ENCODE peak calls at places on chromosomes 2 and 18, in nine cellular contexts. One of them, this sample, is unnamed.

GRCh38 chr18:25102657-25103056 is 249.3 kb downstream of the ZNF521 start:
- DNase-seq in activated T-cell treated with anti-CD3 and anti-CD28 coated beads for 48 hours: no peak
- DNase-seq in HT1080: no peak
- DNase-seq in H7: no peak
- DNase-seq in AG10803: peak; percentile 3
- DNase-seq in naive B cell: no peak
- DNase-seq in pons: no peak
- DNase-seq in SW480: no peak
- DNase-seq in GM10248: no peak
- DNase-seq in this sample: no peak

GRCh38 chr2:111178730-111179405 is 58.2 kb downstream of the BCL2L11 start:
- DNase-seq in activated T-cell treated with anti-CD3 and anti-CD28 coated beads for 48 hours: no peak
- DNase-seq in HT1080: peak; percentile 66
- DNase-seq in H7: no peak
- DNase-seq in AG10803: peak; percentile 10
- DNase-seq in naive B cell: no peak
- DNase-seq in pons: no peak
- DNase-seq in SW480: peak; percentile 63
- DNase-seq in GM10248: no peak
- DNase-seq in this sample: no peak

GRCh38 chr2:112891333-112891950 is 19.5 kb upstream of the IL37 start:
- DNase-seq in activated T-cell treated with anti-CD3 and anti-CD28 coated beads for 48 hours: no peak
- DNase-seq in HT1080: peak; percentile 35
- DNase-seq in H7: no peak
- DNase-seq in AG10803: no peak
- DNase-seq in naive B cell: no peak
- DNase-seq in pons: no peak
- DNase-seq in SW480: peak; percentile 80
- DNase-seq in GM10248: no peak
- DNase-seq in this sample: no peak

GRCh38 chr18:21598726-21599584 is 1.5 kb downstream of the ESCO1 start:
- DNase-seq in activated T-cell treated with anti-CD3 and anti-CD28 coated beads for 48 hours: no peak
- DNase-seq in HT1080: no peak
- DNase-seq in H7: no peak
- DNase-seq in AG10803: no peak
- DNase-seq in naive B cell: no peak
- DNase-seq in pons: no peak
- DNase-seq in SW480: peak; percentile 10
- DNase-seq in GM10248: no peak
- DNase-seq in this sample: no peak

GRCh38 chr2:71602115-71602495 is 148.7 kb downstream of the DYSF start:
- DNase-seq in activated T-cell treated with anti-CD3 and anti-CD28 coated beads for 48 hours: no peak
- DNase-seq in HT1080: no peak
- DNase-seq in H7: no peak
- DNase-seq in AG10803: no peak
- DNase-seq in naive B cell: no peak
- DNase-seq in pons: no peak
- DNase-seq in SW480: no peak
- DNase-seq in GM10248: no peak
- DNase-seq in this sample: no peak

GRCh38 chr2:23283653-23284052 is 101.3 kb upstream of the KLHL29 start:
- DNase-seq in activated T-cell treated with anti-CD3 and anti-CD28 coated beads for 48 hours: no peak
- DNase-seq in HT1080: peak; percentile 48
- DNase-seq in H7: no peak
- DNase-seq in AG10803: peak; percentile 37
- DNase-seq in naive B cell: no peak
- DNase-seq in pons: no peak
- DNase-seq in SW480: peak; percentile 48
- DNase-seq in GM10248: no peak
- DNase-seq in this sample: peak; percentile 15

GRCh38 chr2:234289789-234290188 is 207.1 kb downstream of the ARL4C start:
- DNase-seq in activated T-cell treated with anti-CD3 and anti-CD28 coated beads for 48 hours: no peak
- DNase-seq in HT1080: peak; percentile 89
- DNase-seq in H7: no peak
- DNase-seq in AG10803: peak; percentile 87
- DNase-seq in naive B cell: no peak
- DNase-seq in pons: no peak
- DNase-seq in SW480: no peak
- DNase-seq in GM10248: no peak
- DNase-seq in this sample: peak; percentile 92

GRCh38 chr2:223217373-223217772 is 165.4 kb downstream of the KCNE4 start:
- DNase-seq in activated T-cell treated with anti-CD3 and anti-CD28 coated beads for 48 hours: no peak
- DNase-seq in HT1080: no peak
- DNase-seq in H7: no peak
- DNase-seq in AG10803: no peak
- DNase-seq in naive B cell: no peak
- DNase-seq in pons: no peak
- DNase-seq in SW480: no peak
- DNase-seq in GM10248: no peak
- DNase-seq in this sample: no peak

GRCh38 chr2:171176516-171176915 is 15.8 kb upstream of the TLK1 start:
- DNase-seq in activated T-cell treated with anti-CD3 and anti-CD28 coated beads for 48 hours: no peak
- DNase-seq in HT1080: no peak
- DNase-seq in H7: no peak
- DNase-seq in AG10803: no peak
- DNase-seq in naive B cell: no peak
- DNase-seq in pons: no peak
- DNase-seq in SW480: no peak
- DNase-seq in GM10248: no peak
- DNase-seq in this sample: no peak

GRCh38 chr2:36565712-36566111 is 32.3 kb downstream of the FEZ2 start:
- DNase-seq in activated T-cell treated with anti-CD3 and anti-CD28 coated beads for 48 hours: no peak
- DNase-seq in HT1080: no peak
- DNase-seq in H7: no peak
- DNase-seq in AG10803: no peak
- DNase-seq in naive B cell: no peak
- DNase-seq in pons: no peak
- DNase-seq in SW480: no peak
- DNase-seq in GM10248: no peak
- DNase-seq in this sample: no peak

GRCh38 chr2:56130463-56131070 is 53.2 kb upstream of the CCDC85A start:
- DNase-seq in activated T-cell treated with anti-CD3 and anti-CD28 coated beads for 48 hours: no peak
- DNase-seq in HT1080: peak; percentile 38
- DNase-seq in H7: peak; percentile 22
- DNase-seq in AG10803: peak; percentile 60
- DNase-seq in naive B cell: no peak
- DNase-seq in pons: peak; percentile 48
- DNase-seq in SW480: peak; percentile 31
- DNase-seq in GM10248: no peak
- DNase-seq in this sample: peak; percentile 70

GRCh38 chr2:219418155-219418569 is at the start of gene DES:
- DNase-seq in activated T-cell treated with anti-CD3 and anti-CD28 coated beads for 48 hours: no peak
- DNase-seq in HT1080: no peak
- DNase-seq in H7: peak; percentile 82
- DNase-seq in AG10803: no peak
- DNase-seq in naive B cell: no peak
- DNase-seq in pons: no peak
- DNase-seq in SW480: no peak
- DNase-seq in GM10248: no peak
- DNase-seq in this sample: no peak

GRCh38 chr2:203014456-203015199 is at the start of gene NBEAL1:
- DNase-seq in activated T-cell treated with anti-CD3 and anti-CD28 coated beads for 48 hours: peak; percentile 99
- DNase-seq in HT1080: peak; percentile 99
- DNase-seq in H7: peak; percentile 97
- DNase-seq in AG10803: peak; percentile 98
- DNase-seq in naive B cell: peak; percentile 98
- DNase-seq in pons: peak; percentile 99
- DNase-seq in SW480: peak; percentile 95
- DNase-seq in GM10248: peak; percentile 96
- DNase-seq in this sample: peak; percentile 99

GRCh38 chr2:214542866-214543265 is 132.0 kb downstream of the VWC2L start:
- DNase-seq in activated T-cell treated with anti-CD3 and anti-CD28 coated beads for 48 hours: no peak
- DNase-seq in HT1080: peak; percentile 58
- DNase-seq in H7: no peak
- DNase-seq in AG10803: peak; percentile 14
- DNase-seq in naive B cell: no peak
- DNase-seq in pons: no peak
- DNase-seq in SW480: no peak
- DNase-seq in GM10248: no peak
- DNase-seq in this sample: no peak

GRCh38 chr2:232865165-232865564 is 4.9 kb upstream of the SNORC start:
- DNase-seq in activated T-cell treated with anti-CD3 and anti-CD28 coated beads for 48 hours: no peak
- DNase-seq in HT1080: no peak
- DNase-seq in H7: no peak
- DNase-seq in AG10803: no peak
- DNase-seq in naive B cell: no peak
- DNase-seq in pons: no peak
- DNase-seq in SW480: no peak
- DNase-seq in GM10248: no peak
- DNase-seq in this sample: no peak

GRCh38 chr18:1914489-1914888 is 656.8 kb downstream of the METTL4 start:
- DNase-seq in activated T-cell treated with anti-CD3 and anti-CD28 coated beads for 48 hours: no peak
- DNase-seq in HT1080: peak; percentile 25
- DNase-seq in H7: no peak
- DNase-seq in AG10803: no peak
- DNase-seq in naive B cell: no peak
- DNase-seq in pons: no peak
- DNase-seq in SW480: peak; percentile 39
- DNase-seq in GM10248: no peak
- DNase-seq in this sample: peak; percentile 18

GRCh38 chr18:56089607-56090258 is 501.7 kb upstream of the TCF4 start:
- DNase-seq in activated T-cell treated with anti-CD3 and anti-CD28 coated beads for 48 hours: no peak
- DNase-seq in HT1080: no peak
- DNase-seq in H7: no peak
- DNase-seq in AG10803: no peak
- DNase-seq in naive B cell: peak; percentile 45
- DNase-seq in pons: peak; percentile 53
- DNase-seq in SW480: no peak
- DNase-seq in GM10248: no peak
- DNase-seq in this sample: no peak

GRCh38 chr18:78893396-78894305 is 86.0 kb upstream of the SALL3 start:
- DNase-seq in activated T-cell treated with anti-CD3 and anti-CD28 coated beads for 48 hours: no peak
- DNase-seq in HT1080: no peak
- DNase-seq in H7: no peak
- DNase-seq in AG10803: no peak
- DNase-seq in naive B cell: no peak
- DNase-seq in pons: no peak
- DNase-seq in SW480: no peak
- DNase-seq in GM10248: no peak
- DNase-seq in this sample: no peak

GRCh38 chr2:219404954-219405353 is 13.2 kb upstream of the DES start:
- DNase-seq in activated T-cell treated with anti-CD3 and anti-CD28 coated beads for 48 hours: no peak
- DNase-seq in HT1080: no peak
- DNase-seq in H7: peak; percentile 87
- DNase-seq in AG10803: no peak
- DNase-seq in naive B cell: no peak
- DNase-seq in pons: no peak
- DNase-seq in SW480: no peak
- DNase-seq in GM10248: no peak
- DNase-seq in this sample: no peak

GRCh38 chr2:241130316-241130715 is 19.0 kb downstream of the PASK start:
- DNase-seq in activated T-cell treated with anti-CD3 and anti-CD28 coated beads for 48 hours: no peak
- DNase-seq in HT1080: no peak
- DNase-seq in H7: no peak
- DNase-seq in AG10803: no peak
- DNase-seq in naive B cell: no peak
- DNase-seq in pons: no peak
- DNase-seq in SW480: no peak
- DNase-seq in GM10248: no peak
- DNase-seq in this sample: no peak

GRCh38 chr2:73700111-73700510 is 37.0 kb downstream of the TPRKB start:
- DNase-seq in activated T-cell treated with anti-CD3 and anti-CD28 coated beads for 48 hours: no peak
- DNase-seq in HT1080: no peak
- DNase-seq in H7: no peak
- DNase-seq in AG10803: peak; percentile 4
- DNase-seq in naive B cell: no peak
- DNase-seq in pons: peak; percentile 35
- DNase-seq in SW480: no peak
- DNase-seq in GM10248: no peak
- DNase-seq in this sample: no peak

GRCh38 chr2:62529758-62530157 is 23.8 kb upstream of the TMEM17 start:
- DNase-seq in activated T-cell treated with anti-CD3 and anti-CD28 coated beads for 48 hours: no peak
- DNase-seq in HT1080: no peak
- DNase-seq in H7: no peak
- DNase-seq in AG10803: no peak
- DNase-seq in naive B cell: no peak
- DNase-seq in pons: no peak
- DNase-seq in SW480: no peak
- DNase-seq in GM10248: no peak
- DNase-seq in this sample: no peak

GRCh38 chr18:2096581-2096980 is 474.7 kb downstream of the METTL4 start:
- DNase-seq in activated T-cell treated with anti-CD3 and anti-CD28 coated beads for 48 hours: no peak
- DNase-seq in HT1080: no peak
- DNase-seq in H7: no peak
- DNase-seq in AG10803: peak; percentile 2
- DNase-seq in naive B cell: no peak
- DNase-seq in pons: no peak
- DNase-seq in SW480: no peak
- DNase-seq in GM10248: no peak
- DNase-seq in this sample: peak; percentile 22

GRCh38 chr2:239523147-239523943 is 122.5 kb upstream of the HDAC4 start:
- DNase-seq in activated T-cell treated with anti-CD3 and anti-CD28 coated beads for 48 hours: no peak
- DNase-seq in HT1080: no peak
- DNase-seq in H7: peak; percentile 49
- DNase-seq in AG10803: no peak
- DNase-seq in naive B cell: no peak
- DNase-seq in pons: no peak
- DNase-seq in SW480: no peak
- DNase-seq in GM10248: no peak
- DNase-seq in this sample: no peak

GRCh38 chr2:161992526-161992925 is 81.5 kb downstream of the DPP4 start:
- DNase-seq in activated T-cell treated with anti-CD3 and anti-CD28 coated beads for 48 hours: peak; percentile 27
- DNase-seq in HT1080: peak; percentile 33
- DNase-seq in H7: no peak
- DNase-seq in AG10803: no peak
- DNase-seq in naive B cell: no peak
- DNase-seq in pons: no peak
- DNase-seq in SW480: no peak
- DNase-seq in GM10248: no peak
- DNase-seq in this sample: no peak

GRCh38 chr2:42566837-42567251 is 1.6 kb upstream of the MTA3 start:
- DNase-seq in activated T-cell treated with anti-CD3 and anti-CD28 coated beads for 48 hours: no peak
- DNase-seq in HT1080: no peak
- DNase-seq in H7: no peak
- DNase-seq in AG10803: no peak
- DNase-seq in naive B cell: no peak
- DNase-seq in pons: no peak
- DNase-seq in SW480: no peak
- DNase-seq in GM10248: no peak
- DNase-seq in this sample: no peak

GRCh38 chr2:72933646-72934151 is 16.4 kb downstream of the EMX1 start:
- DNase-seq in activated T-cell treated with anti-CD3 and anti-CD28 coated beads for 48 hours: no peak
- DNase-seq in HT1080: no peak
- DNase-seq in H7: no peak
- DNase-seq in AG10803: no peak
- DNase-seq in naive B cell: no peak
- DNase-seq in pons: no peak
- DNase-seq in SW480: no peak
- DNase-seq in GM10248: no peak
- DNase-seq in this sample: no peak

GRCh38 chr2:119756837-119757236 is 2.9 kb upstream of the PTPN4 start:
- DNase-seq in activated T-cell treated with anti-CD3 and anti-CD28 coated beads for 48 hours: peak; percentile 36
- DNase-seq in HT1080: peak; percentile 79
- DNase-seq in H7: no peak
- DNase-seq in AG10803: peak; percentile 65
- DNase-seq in naive B cell: no peak
- DNase-seq in pons: peak; percentile 66
- DNase-seq in SW480: no peak
- DNase-seq in GM10248: no peak
- DNase-seq in this sample: peak; percentile 86

GRCh38 chr2:231343988-231344387 is 51.5 kb upstream of the B3GNT7 start:
- DNase-seq in activated T-cell treated with anti-CD3 and anti-CD28 coated beads for 48 hours: no peak
- DNase-seq in HT1080: no peak
- DNase-seq in H7: no peak
- DNase-seq in AG10803: no peak
- DNase-seq in naive B cell: no peak
- DNase-seq in pons: no peak
- DNase-seq in SW480: no peak
- DNase-seq in GM10248: no peak
- DNase-seq in this sample: no peak

GRCh38 chr18:78138993-78139496 is 840.6 kb upstream of the SALL3 start:
- DNase-seq in activated T-cell treated with anti-CD3 and anti-CD28 coated beads for 48 hours: no peak
- DNase-seq in HT1080: no peak
- DNase-seq in H7: no peak
- DNase-seq in AG10803: no peak
- DNase-seq in naive B cell: no peak
- DNase-seq in pons: peak; percentile 85
- DNase-seq in SW480: no peak
- DNase-seq in GM10248: no peak
- DNase-seq in this sample: no peak

GRCh38 chr2:164873096-164873670 is 31.6 kb upstream of the COBLL1 start:
- DNase-seq in activated T-cell treated with anti-CD3 and anti-CD28 coated beads for 48 hours: no peak
- DNase-seq in HT1080: no peak
- DNase-seq in H7: no peak
- DNase-seq in AG10803: no peak
- DNase-seq in naive B cell: no peak
- DNase-seq in pons: no peak
- DNase-seq in SW480: no peak
- DNase-seq in GM10248: no peak
- DNase-seq in this sample: no peak

This sample was measured in fibroblast of the aortic adventitia.